ENCODE peak calls at places on chromosomes 16 and 17, in six cellular contexts. One of them, this sample, is unnamed. For H3K4me1, the result is how much of the 10 kb centered on the place peaks cover.

GRCh38 chr16:81006472-81007311 is at the start of the genes CENPN and CMC2:
- DNase-seq in Panc1: peak
- DNase-seq in effector memory CD4-positive, alpha-beta T cell: peak
- DNase-seq in thyroid gland: peak
- DNase-seq in HCT116: peak
- DNase-seq in small intestine: peak
- DNase-seq in this sample: peak

GRCh38 chr16:88566158-88566557 is 4.0 kb upstream of the ZC3H18 start:
- DNase-seq in thyroid gland: no peak
- DNase-seq in Panc1: no peak
- DNase-seq in HCT116: peak
- DNase-seq in effector memory CD4-positive, alpha-beta T cell: no peak
- DNase-seq in small intestine: no peak
- DNase-seq in this sample: no peak

GRCh38 chr16:86294535-86294934 is 215.8 kb upstream of the FOXF1 start:
- DNase-seq in thyroid gland: no peak
- DNase-seq in Panc1: no peak
- DNase-seq in small intestine: no peak
- DNase-seq in HCT116: no peak
- DNase-seq in effector memory CD4-positive, alpha-beta T cell: no peak
- DNase-seq in this sample: no peak

GRCh38 chr17:49440581-49440980 is 25.9 kb upstream of the PHB1 start:
- DNase-seq in HCT116: no peak
- DNase-seq in effector memory CD4-positive, alpha-beta T cell: no peak
- DNase-seq in thyroid gland: no peak
- DNase-seq in small intestine: no peak
- DNase-seq in Panc1: no peak
- DNase-seq in this sample: no peak

GRCh38 chr16:71283612-71284011 is 5.6 kb downstream of the CMTR2 start:
- DNase-seq in HCT116: no peak
- DNase-seq in thyroid gland: no peak
- DNase-seq in small intestine: no peak
- DNase-seq in Panc1: no peak
- DNase-seq in effector memory CD4-positive, alpha-beta T cell: no peak
- DNase-seq in this sample: no peak

GRCh38 chr17:7293821-7294613 is 422 bp downstream of the YBX2 start:
- DNase-seq in thyroid gland: peak
- DNase-seq in small intestine: peak
- DNase-seq in Panc1: no peak
- DNase-seq in HCT116: no peak
- DNase-seq in effector memory CD4-positive, alpha-beta T cell: no peak
- DNase-seq in this sample: no peak

GRCh38 chr16:4915226-4915761 is 21.7 kb downstream of the PPL start:
- DNase-seq in HCT116: peak
- DNase-seq in Panc1: no peak
- DNase-seq in small intestine: no peak
- DNase-seq in effector memory CD4-positive, alpha-beta T cell: no peak
- DNase-seq in thyroid gland: no peak
- DNase-seq in this sample: no peak

GRCh38 chr16:777826-778225 is 10.4 kb downstream of the RPUSD1 start:
- DNase-seq in HCT116: no peak
- DNase-seq in small intestine: no peak
- DNase-seq in effector memory CD4-positive, alpha-beta T cell: no peak
- DNase-seq in Panc1: no peak
- DNase-seq in thyroid gland: no peak
- DNase-seq in this sample: no peak

GRCh38 chr17:40309031-40309937 is at the start of gene RARA:
- DNase-seq in Panc1: no peak
- DNase-seq in HCT116: no peak
- DNase-seq in thyroid gland: peak
- DNase-seq in effector memory CD4-positive, alpha-beta T cell: no peak
- DNase-seq in small intestine: peak
- DNase-seq in this sample: no peak

GRCh38 chr17:50641339-50641725 is 6.7 kb downstream of the ABCC3 start:
- DNase-seq in thyroid gland: no peak
- DNase-seq in Panc1: no peak
- DNase-seq in HCT116: no peak
- DNase-seq in small intestine: no peak
- DNase-seq in effector memory CD4-positive, alpha-beta T cell: no peak
- DNase-seq in this sample: peak

GRCh38 chr16:66553223-66553622 is 847 bp downstream of the CKLF start:
- DNase-seq in HCT116: no peak
- DNase-seq in Panc1: no peak
- DNase-seq in thyroid gland: no peak
- DNase-seq in small intestine: peak
- DNase-seq in effector memory CD4-positive, alpha-beta T cell: no peak
- DNase-seq in this sample: no peak

GRCh38 chr16:47888142-47888541 is 267.7 kb downstream of the ABCC12 start:
- DNase-seq in HCT116: no peak
- DNase-seq in small intestine: no peak
- DNase-seq in thyroid gland: no peak
- DNase-seq in Panc1: no peak
- DNase-seq in effector memory CD4-positive, alpha-beta T cell: no peak
- DNase-seq in this sample: no peak

GRCh38 chr17:79609616-79610150 is 1.2 kb downstream of the RBFOX3 start:
- DNase-seq in effector memory CD4-positive, alpha-beta T cell: no peak
- DNase-seq in HCT116: no peak
- DNase-seq in small intestine: no peak
- DNase-seq in Panc1: no peak
- DNase-seq in thyroid gland: no peak
- DNase-seq in this sample: no peak

GRCh38 chr17:51144266-51145022 is 8.9 kb upstream of the NME1 start:
- DNase-seq in thyroid gland: no peak
- DNase-seq in HCT116: no peak
- DNase-seq in effector memory CD4-positive, alpha-beta T cell: no peak
- DNase-seq in small intestine: peak
- DNase-seq in Panc1: no peak
- DNase-seq in this sample: no peak

GRCh38 chr17:59620064-59620359 is 317 bp downstream of the CLTC start:
- DNase-seq in effector memory CD4-positive, alpha-beta T cell: no peak
- DNase-seq in HCT116: no peak
- DNase-seq in Panc1: no peak
- DNase-seq in thyroid gland: no peak
- DNase-seq in small intestine: no peak
- DNase-seq in this sample: no peak

GRCh38 chr17:81071761-81072741 is 37.1 kb downstream of the BAIAP2 start:
- DNase-seq in thyroid gland: peak
- DNase-seq in small intestine: no peak
- DNase-seq in HCT116: no peak
- DNase-seq in effector memory CD4-positive, alpha-beta T cell: no peak
- DNase-seq in Panc1: no peak
- DNase-seq in this sample: no peak

GRCh38 chr17:82272495-82273326 is 789 bp downstream of the CSNK1D start:
- DNase-seq in effector memory CD4-positive, alpha-beta T cell: peak
- DNase-seq in Panc1: no peak
- DNase-seq in thyroid gland: no peak
- DNase-seq in HCT116: no peak
- DNase-seq in small intestine: peak
- DNase-seq in this sample: no peak

GRCh38 chr16:30068750-30069574 is 3.4 kb downstream of the ALDOA start:
- DNase-seq in small intestine: peak
- DNase-seq in Panc1: no peak
- DNase-seq in effector memory CD4-positive, alpha-beta T cell: peak
- DNase-seq in thyroid gland: no peak
- DNase-seq in HCT116: no peak
- DNase-seq in this sample: no peak

GRCh38 chr16:72094266-72094610 is 591 bp downstream of the DHX38 start:
- DNase-seq in Panc1: no peak
- DNase-seq in small intestine: no peak
- DNase-seq in effector memory CD4-positive, alpha-beta T cell: no peak
- DNase-seq in HCT116: no peak
- DNase-seq in thyroid gland: no peak
- DNase-seq in this sample: no peak

GRCh38 chr16:67482260-67482924 is 955 bp downstream of the AGRP start:
- DNase-seq in HCT116: no peak
- DNase-seq in effector memory CD4-positive, alpha-beta T cell: no peak
- DNase-seq in thyroid gland: no peak
- DNase-seq in Panc1: no peak
- DNase-seq in small intestine: no peak
- DNase-seq in this sample: no peak

GRCh38 chr17:7383742-7384488 is 3.0 kb downstream of the TNK1 start:
- DNase-seq in small intestine: peak
- DNase-seq in Panc1: no peak
- DNase-seq in thyroid gland: peak
- DNase-seq in effector memory CD4-positive, alpha-beta T cell: peak
- DNase-seq in HCT116: no peak
- DNase-seq in this sample: no peak

GRCh38 chr17:27783440-27783839 is 16.9 kb downstream of the NOS2 start:
- DNase-seq in small intestine: no peak
- DNase-seq in effector memory CD4-positive, alpha-beta T cell: no peak
- DNase-seq in Panc1: no peak
- DNase-seq in thyroid gland: no peak
- DNase-seq in HCT116: no peak
- DNase-seq in this sample: no peak

GRCh38 chr16:8355714-8356113 is 234.6 kb downstream of the TMEM114 start:
- DNase-seq in thyroid gland: no peak
- DNase-seq in small intestine: no peak
- DNase-seq in HCT116: no peak
- DNase-seq in Panc1: no peak
- DNase-seq in effector memory CD4-positive, alpha-beta T cell: no peak
- DNase-seq in this sample: no peak

GRCh38 chr17:73520369-73520761 is 123.9 kb downstream of the SDK2 start:
- DNase-seq in small intestine: no peak
- DNase-seq in Panc1: no peak
- DNase-seq in effector memory CD4-positive, alpha-beta T cell: no peak
- DNase-seq in thyroid gland: no peak
- DNase-seq in HCT116: no peak
- DNase-seq in this sample: no peak

GRCh38 chr17:78122221-78122990 is 6.1 kb downstream of the TMC6 start:
- DNase-seq in thyroid gland: no peak
- DNase-seq in small intestine: no peak
- DNase-seq in HCT116: no peak
- DNase-seq in Panc1: no peak
- DNase-seq in effector memory CD4-positive, alpha-beta T cell: no peak
- DNase-seq in this sample: no peak

GRCh38 chr17:47257651-47258339 is 4.2 kb downstream of the ITGB3 start:
- DNase-seq in Panc1: no peak
- DNase-seq in HCT116: no peak
- DNase-seq in thyroid gland: no peak
- DNase-seq in small intestine: no peak
- DNase-seq in effector memory CD4-positive, alpha-beta T cell: no peak
- DNase-seq in this sample: no peak

GRCh38 chr16:22353188-22353919 is 21.1 kb downstream of the CDR2 start:
- DNase-seq in effector memory CD4-positive, alpha-beta T cell: no peak
- DNase-seq in thyroid gland: no peak
- DNase-seq in HCT116: peak
- DNase-seq in Panc1: no peak
- DNase-seq in small intestine: peak
- DNase-seq in this sample: no peak

GRCh38 chr17:76266244-76266938 is 1.2 kb downstream of the UBALD2 start:
- DNase-seq in thyroid gland: peak
- DNase-seq in effector memory CD4-positive, alpha-beta T cell: no peak
- DNase-seq in small intestine: no peak
- DNase-seq in HCT116: no peak
- DNase-seq in Panc1: no peak
- DNase-seq in this sample: peak

GRCh38 chr17:72948115-72948514 is 144.4 kb downstream of the SLC39A11 start:
- DNase-seq in effector memory CD4-positive, alpha-beta T cell: no peak
- DNase-seq in small intestine: no peak
- DNase-seq in HCT116: no peak
- DNase-seq in Panc1: no peak
- DNase-seq in thyroid gland: no peak
- DNase-seq in this sample: no peak

GRCh38 chr16:85632709-85633437 is 19.8 kb downstream of the GSE1 start:
- DNase-seq in small intestine: no peak
- DNase-seq in HCT116: no peak
- DNase-seq in thyroid gland: no peak
- DNase-seq in Panc1: no peak
- DNase-seq in effector memory CD4-positive, alpha-beta T cell: no peak
- DNase-seq in this sample: no peak

GRCh38 chr17:29117440-29117753 is 62.8 kb downstream of the MYO18A start:
- DNase-seq in thyroid gland: no peak
- DNase-seq in Panc1: no peak
- DNase-seq in effector memory CD4-positive, alpha-beta T cell: no peak
- DNase-seq in small intestine: no peak
- DNase-seq in HCT116: no peak
- DNase-seq in this sample: no peak
- H3K4me1 ChIP-seq in thyroid gland: under half
- H3K4me1 ChIP-seq in Panc1: under half
- H3K4me1 ChIP-seq in effector memory CD4-positive, alpha-beta T cell: under half
- H3K4me1 ChIP-seq in small intestine: under half
- H3K4me1 ChIP-seq in HCT116: under half
- H3K4me1 ChIP-seq in this sample: under half

GRCh38 chr16:57798267-57798810 is 4.0 kb downstream of the KIFC3 start:
- DNase-seq in HCT116: no peak
- DNase-seq in small intestine: no peak
- DNase-seq in thyroid gland: no peak
- DNase-seq in effector memory CD4-positive, alpha-beta T cell: no peak
- DNase-seq in Panc1: no peak
- DNase-seq in this sample: no peak
- H3K4me1 ChIP-seq in HCT116: half or more
- H3K4me1 ChIP-seq in small intestine: under half
- H3K4me1 ChIP-seq in thyroid gland: half or more
- H3K4me1 ChIP-seq in effector memory CD4-positive, alpha-beta T cell: under half
- H3K4me1 ChIP-seq in Panc1: under half
- H3K4me1 ChIP-seq in this sample: under half

DNA sequence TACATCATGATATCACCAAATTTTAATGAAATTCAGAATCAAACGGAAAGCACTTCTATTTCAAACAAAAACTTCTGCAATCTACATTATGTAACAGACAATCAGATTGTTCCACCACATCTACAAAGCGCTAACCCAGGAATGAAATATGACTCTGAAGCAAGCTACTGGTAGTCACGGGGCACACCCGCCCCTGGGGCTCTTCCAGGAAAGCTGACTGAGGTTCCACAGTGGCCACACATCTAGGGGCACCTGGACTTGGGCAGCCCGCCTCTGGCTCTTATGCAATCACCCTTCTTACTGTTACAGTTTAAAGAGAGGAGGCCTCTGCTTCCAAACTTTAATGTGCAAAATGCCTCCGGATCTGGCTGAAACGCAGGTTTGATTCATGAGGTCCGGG is 27.5 kb downstream of the ZCCHC14 start:
- DNase-seq in small intestine: peak
- DNase-seq in HCT116: no peak
- DNase-seq in thyroid gland: peak
- DNase-seq in Panc1: no peak
- DNase-seq in effector memory CD4-positive, alpha-beta T cell: no peak
- DNase-seq in this sample: peak
- H3K4me1 ChIP-seq in small intestine: under half
- H3K4me1 ChIP-seq in HCT116: under half
- H3K4me1 ChIP-seq in thyroid gland: half or more
- H3K4me1 ChIP-seq in Panc1: under half
- H3K4me1 ChIP-seq in effector memory CD4-positive, alpha-beta T cell: under half
- H3K4me1 ChIP-seq in this sample: under half

DNA sequence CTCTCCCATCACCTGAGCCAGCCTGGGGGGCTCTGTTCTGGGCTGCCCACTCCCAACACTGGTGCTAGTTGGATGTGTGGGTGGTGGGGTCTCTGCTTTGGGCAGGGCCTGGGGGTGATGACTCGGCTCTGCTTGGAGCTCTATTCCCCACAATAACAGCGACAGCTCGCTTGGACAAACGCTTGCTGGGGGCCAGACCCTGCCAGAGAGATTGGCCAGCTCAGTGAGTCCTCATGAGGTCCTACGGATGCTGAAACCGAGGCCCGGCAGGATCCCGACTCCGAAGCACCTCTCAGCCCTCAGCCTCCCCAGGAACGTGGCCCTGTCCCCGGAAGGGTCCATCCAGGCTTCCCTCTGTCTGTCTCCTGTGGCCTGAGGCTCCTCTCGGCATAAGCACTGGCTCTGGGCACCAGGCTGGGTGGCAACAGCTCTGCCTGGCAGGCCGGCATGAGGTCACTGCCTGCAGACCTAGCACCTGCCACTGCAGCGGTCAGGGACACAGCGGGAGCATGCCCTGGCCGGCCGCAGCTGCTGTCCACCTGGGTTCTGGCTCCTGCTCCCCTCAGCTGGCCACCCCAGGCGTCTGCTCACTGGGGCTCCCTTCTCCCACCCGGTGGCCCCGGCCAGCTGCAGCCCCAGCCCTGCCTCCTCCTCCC is 7.1 kb downstream of the NTHL1 start:
- DNase-seq in thyroid gland: no peak
- DNase-seq in effector memory CD4-positive, alpha-beta T cell: no peak
- DNase-seq in Panc1: no peak
- DNase-seq in HCT116: no peak
- DNase-seq in small intestine: no peak
- DNase-seq in this sample: no peak
- H3K4me1 ChIP-seq in thyroid gland: under half
- H3K4me1 ChIP-seq in effector memory CD4-positive, alpha-beta T cell: under half
- H3K4me1 ChIP-seq in Panc1: half or more
- H3K4me1 ChIP-seq in HCT116: under half
- H3K4me1 ChIP-seq in small intestine: under half
- H3K4me1 ChIP-seq in this sample: under half